ENCODE peak calls at places on chromosomes 12 and 14, in six cellular contexts. P, H, Q, E, X and V are unnamed samples.

GRCh38 chr14:89598548-89599186 is 181.6 kb upstream of the FOXN3 start:
- DNase-seq in P (no peak), H (no peak), Q (peak; percentile 38), E (no peak), X (no peak), V (no peak)

GRCh38 chr14:104656014-104656714 is 33.3 kb upstream of the INF2 start:
- DNase-seq in P (no peak), H (no peak), Q (no peak), E (peak; percentile 86), X (no peak), V (no peak)

GRCh38 chr14:102454711-102455110 is 54.9 kb downstream of the ANKRD9 start:
- DNase-seq in P (no peak), H (no peak), Q (no peak), E (no peak), X (no peak), V (no peak)

GRCh38 chr12:47900480-47901129 is 4.2 kb downstream of the VDR start:
- DNase-seq in P (no peak), H (no peak), Q (no peak), E (no peak), X (no peak), V (peak; percentile 41)

GRCh38 chr14:105899071-105899641 is 372.8 kb downstream of the TMEM121 start:
- DNase-seq in P (no peak), H (no peak), Q (no peak), E (peak; percentile 71), X (no peak), V (no peak)

GRCh38 chr12:105510526-105510925 is 180.0 kb downstream of the C12orf75 start:
- DNase-seq in P (no peak), H (no peak), Q (no peak), E (no peak), X (no peak), V (no peak)

GRCh38 chr14:104136472-104137296 is 1.7 kb upstream of the KIF26A start:
- DNase-seq in P (peak; percentile 75), H (peak; percentile 35), Q (no peak), E (peak; percentile 69), X (peak; percentile 23), V (no peak)

GRCh38 chr14:71372411-71372838 is 465.2 kb downstream of the PCNX1 start:
- DNase-seq in P (no peak), H (no peak), Q (peak; percentile 88), E (no peak), X (no peak), V (no peak)

GRCh38 chr12:96907681-96908163 is 665 bp downstream of the NEDD1 start:
- DNase-seq in P (no peak), H (no peak), Q (peak; percentile 25), E (peak; percentile 76), X (no peak), V (no peak)

GRCh38 chr14:89387922-89388685 is 28.9 kb downstream of the FOXN3 start:
- DNase-seq in P (no peak), H (no peak), Q (no peak), E (no peak), X (no peak), V (no peak)

GRCh38 chr12:46219892-46220655 is 48.8 kb downstream of the SLC38A1 start:
- DNase-seq in P (no peak), H (no peak), Q (peak; percentile 86), E (no peak), X (no peak), V (no peak)

GRCh38 chr12:121708313-121709063 is 4.1 kb upstream of the TMEM120B start:
- DNase-seq in P (no peak), H (no peak), Q (no peak), E (no peak), X (peak; percentile 12), V (no peak)

GRCh38 chr12:125218952-125219351 is 153.7 kb downstream of the AACS start:
- DNase-seq in P (no peak), H (no peak), Q (no peak), E (no peak), X (no peak), V (no peak)
- H3K27me3 ChIP-seq in P (peaks cover 4% of the 10 kb centered on the region), H (no peaks in the 10 kb centered on the region), Q (no peaks in the 10 kb centered on the region), E (no peaks in the 10 kb centered on the region), X (peaks cover 9% of the 10 kb centered on the region), V (no peaks in the 10 kb centered on the region)

GRCh38 chr12:101929365-101930041 is 52.1 kb downstream of the DRAM1 start:
- DNase-seq in P (no peak), H (no peak), Q (no peak), E (no peak), X (no peak), V (no peak)

GRCh38 chr12:101935769-101936741 is 58.7 kb downstream of the DRAM1 start:
- DNase-seq in P (no peak), H (no peak), Q (peak; percentile 99), E (no peak), X (peak; percentile 70), V (peak; percentile 88)

GRCh38 chr12:101931498-101932326 is 54.3 kb downstream of the DRAM1 start:
- DNase-seq in P (no peak), H (no peak), Q (no peak), E (no peak), X (no peak), V (no peak)

GRCh38 chr12:101939306-101939705 is 61.9 kb downstream of the DRAM1 start:
- DNase-seq in P (no peak), H (no peak), Q (no peak), E (no peak), X (no peak), V (no peak)

DNA sequence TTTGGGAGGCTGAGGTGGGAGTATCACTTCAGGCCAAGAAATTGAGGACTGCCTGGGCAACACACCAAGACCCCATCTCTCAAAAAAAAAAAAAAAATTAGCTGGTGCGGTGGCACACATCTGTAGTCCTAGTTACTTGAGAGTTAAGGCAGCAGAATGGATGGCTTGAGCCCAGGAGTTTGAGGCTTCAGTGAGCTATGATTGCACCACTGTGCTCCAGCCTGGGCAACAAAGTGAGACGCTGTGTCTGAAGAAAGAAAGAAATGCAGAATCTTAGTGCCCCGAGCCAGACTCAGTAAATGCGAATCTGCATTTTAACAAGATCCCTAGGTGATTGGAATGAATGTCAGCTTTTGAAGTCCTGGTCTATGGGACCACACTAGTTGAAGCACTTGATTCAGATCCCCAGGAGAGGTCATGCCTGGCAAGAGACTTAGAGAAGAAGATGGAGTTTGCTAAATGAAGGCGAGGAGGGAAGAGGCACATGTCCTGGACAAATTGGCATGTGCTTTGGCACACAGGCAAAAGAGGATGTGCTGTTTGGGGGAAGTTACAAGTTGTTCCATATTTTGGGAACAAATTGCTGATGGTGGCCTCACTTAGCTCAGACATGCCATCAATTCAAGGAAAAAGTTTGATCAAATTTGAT is 56.6 kb downstream of the DRAM1 start:
- DNase-seq in P (no peak), H (no peak), Q (no peak), E (no peak), X (peak; percentile 50), V (no peak)
- TF ChIP-seq POLR2A in P (no peak), H (no peak), Q (no peak), E (no peak), X (no peak), V (no peak)

DNA sequence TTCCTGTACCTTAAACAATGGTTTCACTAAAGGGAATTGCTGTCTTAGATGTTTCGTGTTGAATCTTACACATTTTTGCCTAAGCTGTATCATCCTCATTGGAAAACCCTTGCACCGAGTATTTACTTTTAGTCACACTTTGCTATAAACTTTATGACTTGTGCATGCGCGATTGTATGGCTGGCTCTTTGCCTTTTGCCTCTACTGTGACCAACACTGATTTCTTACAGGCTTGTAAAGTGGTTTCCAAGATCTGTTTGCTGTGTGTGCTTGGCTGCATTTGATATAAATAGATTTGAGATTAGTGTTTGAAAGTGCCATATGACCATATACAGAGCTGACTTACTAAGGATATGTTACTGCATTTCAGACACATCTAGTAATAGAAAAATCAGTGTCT is 40.5 kb downstream of the RASSF3 start:
- DNase-seq in P (no peak), H (no peak), Q (peak; percentile 50), E (no peak), X (no peak), V (no peak)
- H3K27me3 ChIP-seq in P (no peaks in the 10 kb centered on the region), H (no peaks in the 10 kb centered on the region), Q (no peaks in the 10 kb centered on the region), E (no peaks in the 10 kb centered on the region), X (no peaks in the 10 kb centered on the region), V (no peaks in the 10 kb centered on the region)

DNA sequence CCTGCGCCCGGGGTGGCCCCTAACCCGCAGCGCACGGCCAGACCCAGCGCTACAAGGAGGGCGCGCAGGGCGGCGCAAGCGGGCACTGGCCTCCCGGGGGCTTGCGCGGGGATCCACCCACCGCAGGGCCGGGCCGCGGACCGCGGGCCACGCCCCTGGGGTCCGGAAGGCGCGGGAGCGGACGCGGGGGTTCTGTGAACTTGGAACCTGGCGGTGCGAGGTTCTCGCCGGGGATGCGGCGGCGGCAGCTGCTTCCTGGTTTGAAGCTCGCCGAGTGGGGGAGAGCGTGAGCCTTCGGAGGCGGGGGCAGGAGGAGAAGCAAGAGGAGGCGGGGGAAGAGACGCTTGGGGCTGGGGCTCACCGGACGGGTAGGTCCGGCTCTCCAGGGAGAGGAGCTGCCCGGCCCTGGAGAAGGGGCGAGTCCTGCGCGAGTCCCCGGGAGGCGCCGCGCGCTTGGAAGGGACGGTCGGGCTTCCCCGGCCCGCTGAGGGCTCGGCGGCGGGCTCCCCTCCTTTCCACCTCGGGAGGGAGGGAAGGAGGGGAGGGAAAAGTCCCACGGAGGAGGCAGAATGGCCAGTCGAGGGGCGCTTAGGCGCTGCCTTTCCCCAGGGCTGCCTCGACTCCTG is at the start of gene PRKCH:
- DNase-seq in P (peak; percentile 93), H (peak; percentile 72), Q (peak; percentile 25), E (peak; percentile 94), X (peak; percentile 77), V (peak; percentile 81)
- TF ChIP-seq POLR2A in P (no peak), H (peak; percentile 29), Q (no peak), E (no peak), X (no peak), V (no peak)

DNA sequence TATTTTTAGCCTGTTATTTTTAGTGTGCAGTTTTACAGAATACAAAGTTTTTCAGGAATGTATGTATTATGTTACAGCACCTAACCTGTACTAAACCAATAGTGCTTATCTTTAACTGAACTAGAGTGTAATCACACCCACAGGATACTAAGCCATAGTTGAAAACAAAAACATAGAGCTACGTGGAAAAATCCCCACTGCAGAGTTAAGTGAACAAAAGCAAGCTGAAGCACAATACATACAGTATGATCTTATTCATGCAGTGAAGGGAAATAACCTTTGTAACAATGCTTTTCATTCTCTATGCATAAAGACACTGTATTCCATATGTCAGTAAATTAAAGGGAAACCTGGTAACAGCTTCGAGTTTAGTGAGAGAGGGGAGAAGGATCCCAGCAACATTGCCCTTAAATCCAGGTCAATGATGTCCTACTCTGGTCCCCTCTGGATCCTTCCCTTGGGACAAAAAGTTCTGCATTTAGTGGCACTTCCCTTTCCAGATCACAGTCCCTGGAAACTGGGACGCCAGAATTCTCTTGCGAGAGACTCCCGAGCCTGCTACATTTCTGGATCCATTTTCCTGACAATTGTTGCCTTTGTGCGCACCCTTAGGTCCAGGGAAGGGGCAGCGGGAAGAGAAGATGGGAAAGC is 121.3 kb upstream of the CCND2 start:
- DNase-seq in P (no peak), H (no peak), Q (no peak), E (no peak), X (no peak), V (no peak)
- H3K27me3 ChIP-seq in P (no peaks in the 10 kb centered on the region), H (no peaks in the 10 kb centered on the region), Q (peaks cover 3% of the 10 kb centered on the region), E (no peaks in the 10 kb centered on the region), X (no peaks in the 10 kb centered on the region), V (no peaks in the 10 kb centered on the region)

GRCh38 chr12:2145433-2145832 is 92.6 kb downstream of the CACNA1C start:
- DNase-seq in P (peak; percentile 8), H (no peak), Q (no peak), E (no peak), X (no peak), V (no peak)
- TF ChIP-seq POLR2A in P (no peak), H (no peak), Q (no peak), E (no peak), X (no peak), V (no peak)

GRCh38 chr12:62598846-62599245 is 132.2 kb downstream of the MON2 start:
- DNase-seq in P (no peak), H (no peak), Q (no peak), E (no peak), X (no peak), V (no peak)
- H3K27me3 ChIP-seq in P (no peaks in the 10 kb centered on the region), H (no peaks in the 10 kb centered on the region), Q (no peaks in the 10 kb centered on the region), E (no peaks in the 10 kb centered on the region), X (no peaks in the 10 kb centered on the region), V (no peaks in the 10 kb centered on the region)